ENCODE peak calls at places on chromosomes 3 and 15, in ten cellular contexts. Q is tibial artery, A is stomach, V is psoas muscle, E is tibial nerve, I is heart left ventricle, N is adrenal gland, J is astrocyte of the cerebellum, Z is prostate gland, Y is fibroblast of the aortic adventitia. U is an unnamed sample.

GRCh38 chr3:19717736-19718135 is 216.3 kb downstream of the EFHB start:
- DNase-seq in J (no peak), I (no peak), N (no peak), Q (no peak), Z (no peak), V (no peak), E (no peak), A (no peak), Y (no peak), U (no peak)

GRCh38 chr3:11168881-11169805 is 14.8 kb downstream of the HRH1 start:
- DNase-seq in N (no peak), Z (no peak), Y (no peak), E (no peak), V (no peak), I (no peak), J (no peak), A (no peak), Q (peak), U (no peak)

GRCh38 chr3:78734048-78734637 is 1033.7 kb downstream of the ROBO1 start:
- DNase-seq in J (peak), A (no peak), Q (no peak), Z (no peak), Y (peak), I (no peak), V (no peak), N (no peak), E (no peak), U (no peak)

GRCh38 chr3:69764861-69765260 is 25.6 kb downstream of the MITF start:
- DNase-seq in I (no peak), Y (no peak), Q (no peak), Z (no peak), A (no peak), N (no peak), E (no peak), V (no peak), J (no peak), U (no peak)

GRCh38 chr15:81322708-81323253 is 1.2 kb downstream of the STARD5 start:
- DNase-seq in A (no peak), I (no peak), V (no peak), Q (no peak), J (no peak), Z (no peak), E (no peak), N (no peak), Y (no peak), U (no peak)

GRCh38 chr3:12944849-12945248 is 103.5 kb upstream of the RPL32 start:
- DNase-seq in I (no peak), N (no peak), Y (no peak), J (no peak), A (no peak), Q (no peak), E (no peak), Z (no peak), V (no peak), U (no peak)

GRCh38 chr3:8183627-8184026 is 318.0 kb upstream of the LMCD1 start:
- DNase-seq in Q (no peak), N (no peak), A (peak), J (no peak), E (no peak), V (no peak), Y (no peak), I (no peak), Z (no peak), U (no peak)

GRCh38 chr15:66269326-66270090 is 16.0 kb upstream of the MEGF11 start:
- DNase-seq in E (no peak), Y (no peak), V (no peak), N (peak), Z (peak), Q (no peak), I (no peak), A (no peak), J (no peak), U (no peak)

GRCh38 chr3:129739613-129740012 is 133.1 kb upstream of the PLXND1 start:
- DNase-seq in N (no peak), J (no peak), A (no peak), I (no peak), Z (no peak), V (no peak), E (no peak), Q (no peak), Y (no peak), U (no peak)

GRCh38 chr3:17360991-17361390 is 381.4 kb downstream of the TBC1D5 start:
- DNase-seq in E (no peak), Z (no peak), I (no peak), J (no peak), A (no peak), N (no peak), V (no peak), Q (no peak), Y (no peak), U (no peak)

GRCh38 chr15:94610069-94610863 is 378.9 kb downstream of the MCTP2 start:
- DNase-seq in I (no peak), Y (no peak), A (no peak), E (no peak), J (no peak), Q (no peak), V (no peak), N (no peak), Z (no peak), U (no peak)

GRCh38 chr3:51340311-51340829 is 44.7 kb upstream of the MANF start:
- DNase-seq in J (peak), Q (peak), E (no peak), A (no peak), Y (peak), V (peak), Z (no peak), I (no peak), N (peak), U (no peak)

GRCh38 chr15:83030021-83030420 is 18.6 kb upstream of the C15orf40 start:
- DNase-seq in Z (no peak), A (no peak), J (peak), E (no peak), N (no peak), I (no peak), Y (no peak), V (no peak), Q (no peak), U (no peak)

GRCh38 chr3:46669191-46669999 is 24.1 kb downstream of the ALS2CL start:
- DNase-seq in E (no peak), Q (peak), N (peak), Y (no peak), I (peak), J (no peak), A (peak), Z (no peak), V (no peak), U (peak)

GRCh38 chr15:73573572-73573971 is 59.6 kb downstream of the NPTN start:
- DNase-seq in E (no peak), N (peak), Q (no peak), J (no peak), Z (peak), V (no peak), I (peak), Y (peak), A (no peak), U (no peak)

GRCh38 chr3:42846682-42847522 is 28.8 kb downstream of the CYP8B1 start:
- DNase-seq in I (peak), V (no peak), Y (no peak), Q (no peak), E (no peak), N (peak), A (no peak), Z (no peak), J (no peak), U (peak)

GRCh38 chr15:99423186-99424130 is 142.3 kb upstream of the MEF2A start:
- DNase-seq in A (no peak), Q (peak), V (no peak), N (no peak), Y (no peak), I (no peak), J (no peak), Z (no peak), E (no peak), U (no peak)

GRCh38 chr3:126371096-126371705 is 14.0 kb upstream of the KLF15 start:
- DNase-seq in Y (no peak), N (no peak), A (no peak), E (no peak), J (no peak), Z (no peak), Q (peak), V (no peak), I (no peak), U (no peak)

GRCh38 chr3:188051801-188052228 is 102.1 kb upstream of the LPP start:
- DNase-seq in E (peak), N (peak), V (peak), Q (peak), A (no peak), Y (peak), J (no peak), Z (no peak), I (peak), U (peak)

GRCh38 chr15:82832601-82833209 is 23.3 kb downstream of the WHAMM start:
- DNase-seq in I (no peak), Y (peak), Q (no peak), V (no peak), J (peak), E (no peak), Z (no peak), N (no peak), A (no peak), U (no peak)

GRCh38 chr15:100484419-100484818 is 44.3 kb downstream of the CERS3 start:
- DNase-seq in Z (no peak), E (no peak), Y (no peak), V (no peak), Q (no peak), A (no peak), J (no peak), N (no peak), I (no peak), U (no peak)

GRCh38 chr3:133890972-133891644 is 4.6 kb downstream of the RAB6B start:
- DNase-seq in Y (no peak), V (no peak), Q (no peak), A (no peak), N (no peak), E (no peak), I (no peak), J (no peak), Z (no peak), U (no peak)

GRCh38 chr3:31880020-31880419 is 101.0 kb downstream of the OSBPL10 start:
- DNase-seq in E (no peak), Z (no peak), N (peak), I (no peak), Y (peak), A (no peak), J (no peak), V (no peak), Q (no peak), U (no peak)

GRCh38 chr3:18080198-18080689 is 337.8 kb upstream of the TBC1D5 start:
- DNase-seq in N (no peak), I (no peak), E (no peak), V (no peak), Z (no peak), Q (no peak), Y (peak), A (no peak), J (peak), U (no peak)

GRCh38 chr3:183378545-183378944 is 49.9 kb downstream of the MCF2L2 start:
- DNase-seq in V (no peak), J (no peak), N (no peak), I (no peak), Y (no peak), Q (no peak), E (no peak), Z (no peak), A (no peak), U (no peak)

GRCh38 chr3:192372627-192373026 is 354.7 kb downstream of the FGF12 start:
- DNase-seq in V (no peak), I (no peak), Z (no peak), E (no peak), J (no peak), Y (no peak), N (no peak), Q (no peak), A (no peak), U (no peak)

GRCh38 chr3:149367021-149367840 is 10.2 kb downstream of the TM4SF1 start:
- DNase-seq in I (no peak), Z (no peak), Y (peak), A (no peak), E (no peak), Q (no peak), V (no peak), J (no peak), N (no peak), U (no peak)

GRCh38 chr3:149368201-149368849 is 9.1 kb downstream of the TM4SF1 start:
- DNase-seq in J (no peak), N (no peak), A (no peak), E (no peak), Q (no peak), V (no peak), I (no peak), Y (no peak), Z (no peak), U (no peak)

GRCh38 chr3:149368850-149369497 is 8.5 kb downstream of the TM4SF1 start:
- DNase-seq in Y (no peak), E (no peak), N (no peak), I (no peak), Q (no peak), V (no peak), A (no peak), J (no peak), Z (no peak), U (no peak)

GRCh38 chr3:149364624-149365023 is 12.8 kb downstream of the TM4SF1 start:
- DNase-seq in V (no peak), N (no peak), Q (no peak), Z (no peak), E (no peak), A (no peak), Y (no peak), I (no peak), J (no peak), U (no peak)

GRCh38 chr3:149366031-149366430 is 11.4 kb downstream of the TM4SF1 start:
- DNase-seq in J (no peak), N (no peak), A (no peak), I (no peak), Q (no peak), E (no peak), Z (no peak), Y (no peak), V (no peak), U (no peak)
- TF ChIP-seq CTCF in J (no peak), N (no peak), A (no peak), I (no peak), Q (no peak), E (no peak), Z (no peak), Y (no peak), V (no peak), U (no peak)

GRCh38 chr3:124850633-124851032 is 36.5 kb downstream of the ITGB5 start:
- DNase-seq in Z (no peak), J (no peak), Y (peak), A (no peak), I (no peak), V (peak), E (no peak), N (peak), Q (peak), U (no peak)
- H3K4me3 ChIP-seq in Z (no peak), J (no peak), Y (no peak), A (no peak), I (no peak), V (no peak), E (no peak), N (no peak), Q (peak), U (peak)

GRCh38 chr15:44243829-44244228 is 44.7 kb upstream of the GOLM2 start:
- DNase-seq in V (no peak), Z (no peak), Q (no peak), A (no peak), N (no peak), J (no peak), I (no peak), E (no peak), Y (no peak), U (no peak)
- TF ChIP-seq CTCF in V (no peak), Z (no peak), Q (no peak), A (no peak), N (no peak), J (peak), I (no peak), E (no peak), Y (peak), U (no peak)

GRCh38 chr3:189981668-189982067 is 139.0 kb downstream of the P3H2 start:
- DNase-seq in Y (peak), Z (no peak), Q (no peak), J (peak), A (no peak), V (no peak), E (no peak), N (peak), I (no peak), U (no peak)

GRCh38 chr3:189982299-189982945 is 138.3 kb downstream of the P3H2 start:
- DNase-seq in Y (peak), V (no peak), Q (no peak), I (no peak), J (no peak), N (no peak), A (no peak), Z (no peak), E (no peak), U (no peak)

GRCh38 chr3:189988322-189988721 is 132.4 kb downstream of the P3H2 start:
- DNase-seq in J (no peak), N (no peak), Y (no peak), Q (no peak), A (no peak), Z (no peak), I (no peak), V (no peak), E (no peak), U (no peak)

GRCh38 chr3:189985938-189986337 is 134.8 kb downstream of the P3H2 start:
- DNase-seq in N (no peak), E (no peak), A (no peak), Y (no peak), Q (no peak), I (no peak), J (no peak), V (no peak), Z (no peak), U (no peak)

DNA sequence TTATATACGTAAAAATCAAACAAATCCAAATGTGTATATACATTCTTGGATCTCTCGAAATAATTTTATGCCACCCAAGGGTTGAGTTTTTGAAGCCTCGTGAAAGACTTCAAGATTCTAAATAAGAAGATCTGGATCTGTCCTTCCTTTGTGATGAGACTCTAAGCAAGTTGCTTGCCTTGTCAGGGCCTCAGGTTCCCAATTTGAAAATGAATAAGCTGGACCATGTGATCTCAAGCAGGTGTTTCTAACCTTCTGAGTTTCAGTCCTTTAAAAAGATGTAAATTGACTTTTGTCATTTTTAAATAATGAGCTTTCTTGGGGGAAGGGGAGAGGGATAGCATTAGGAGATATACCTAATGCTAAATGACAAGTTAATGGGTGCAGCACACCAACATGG is 137.1 kb downstream of the P3H2 start:
- DNase-seq in N (no peak), A (no peak), V (no peak), E (no peak), Z (no peak), Y (no peak), J (no peak), Q (no peak), I (no peak), U (no peak)
- H3K4me3 ChIP-seq in N (no peak), A (no peak), V (no peak), E (no peak), Z (no peak), Y (no peak), J (no peak), Q (no peak), I (no peak), U (no peak)

DNA sequence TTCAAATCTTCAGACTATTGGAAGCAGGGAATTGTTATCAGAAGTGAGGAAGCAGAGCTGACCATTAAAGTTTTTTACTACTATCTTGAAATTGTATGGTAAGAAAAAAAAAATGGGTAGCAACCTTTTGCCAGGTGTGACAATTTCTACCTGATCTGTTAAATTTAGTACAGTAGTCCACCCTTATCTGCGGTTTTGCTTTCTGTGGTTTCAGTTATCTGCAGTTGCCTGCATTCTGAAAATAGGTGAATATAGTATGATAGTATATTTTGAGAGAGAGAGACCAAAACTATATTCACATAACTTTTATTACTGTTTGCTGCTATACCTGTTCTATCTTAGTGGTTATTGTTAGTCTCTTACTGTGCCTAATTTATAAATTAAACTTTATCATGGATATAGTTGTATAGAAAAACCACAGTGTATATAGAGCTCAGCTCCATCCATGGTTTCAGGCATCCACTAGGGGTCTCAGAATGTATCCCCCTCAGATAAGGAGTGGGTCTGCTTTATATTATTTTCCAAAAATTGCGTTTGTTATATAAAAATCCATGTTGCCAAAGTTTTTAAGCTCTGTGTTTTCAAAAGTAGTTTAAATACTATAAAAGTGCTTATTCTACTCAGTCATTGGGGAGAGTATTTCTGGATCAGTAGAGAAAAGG is 69.9 kb downstream of the PTPRG start:
- DNase-seq in A (no peak), I (no peak), Q (no peak), Z (no peak), Y (no peak), N (no peak), J (no peak), V (no peak), E (no peak), U (no peak)
- TF ChIP-seq CTCF in A (no peak), I (no peak), Q (no peak), Z (no peak), Y (no peak), N (no peak), J (peak), V (no peak), E (no peak), U (no peak)

GRCh38 chr15:44541282-44541958 is 4.5 kb downstream of the EIF3J start:
- DNase-seq in I (no peak), Z (no peak), J (peak), A (no peak), Y (peak), E (no peak), V (no peak), Q (no peak), N (no peak), U (no peak)
- H3K4me3 ChIP-seq in I (no peak), Z (no peak), J (no peak), A (no peak), Y (no peak), E (no peak), V (peak), Q (no peak), N (no peak), U (peak)

GRCh38 chr15:70602834-70603560 is 160.4 kb downstream of the UACA start:
- DNase-seq in N (no peak), E (no peak), A (no peak), Q (no peak), J (no peak), I (no peak), V (no peak), Z (no peak), Y (no peak), U (no peak)

GRCh38 chr15:70608156-70608555 is 155.2 kb downstream of the UACA start:
- DNase-seq in Q (no peak), Y (peak), A (no peak), Z (no peak), N (no peak), E (no peak), I (peak), J (peak), V (no peak), U (no peak)

GRCh38 chr15:70602281-70602680 is 161.1 kb downstream of the UACA start:
- DNase-seq in J (no peak), Y (no peak), N (no peak), A (no peak), E (no peak), V (no peak), Z (no peak), Q (no peak), I (no peak), U (no peak)

GRCh38 chr15:70605606-70606410 is 157.6 kb downstream of the UACA start:
- DNase-seq in Y (peak), I (peak), V (peak), N (peak), A (peak), E (peak), J (peak), Q (peak), Z (peak), U (no peak)

GRCh38 chr15:70604671-70605070 is 158.7 kb downstream of the UACA start:
- DNase-seq in E (no peak), I (no peak), Y (no peak), Q (no peak), V (no peak), N (no peak), A (no peak), Z (peak), J (no peak), U (no peak)
- TF ChIP-seq CTCF in E (no peak), I (no peak), Y (no peak), Q (no peak), V (no peak), N (no peak), A (no peak), Z (no peak), J (no peak), U (no peak)

U was measured in coronary artery.